ENCODE peak calls at places on chromosomes 13 and 19, in ten cellular contexts. One of them, this sample, is unnamed.

GRCh38 chr19:5828661-5829566 is 10.6 kb downstream of the FUT6 start:
- DNase-seq in psoas muscle: no peak
- DNase-seq in body of pancreas: peak; percentile 64
- DNase-seq in AG04449: no peak
- DNase-seq in ovary: no peak
- DNase-seq in prostate gland: no peak
- DNase-seq in AG09309: no peak
- DNase-seq in PC-3: no peak
- DNase-seq in coronary artery: peak; percentile 71
- DNase-seq in choroid plexus epithelial cell: peak; percentile 36
- DNase-seq in this sample: no peak

GRCh38 chr13:77042566-77043177 is 15.7 kb upstream of the FBXL3 start:
- DNase-seq in choroid plexus epithelial cell: no peak
- DNase-seq in AG04449: no peak
- DNase-seq in PC-3: no peak
- DNase-seq in coronary artery: no peak
- DNase-seq in AG09309: no peak
- DNase-seq in ovary: no peak
- DNase-seq in body of pancreas: no peak
- DNase-seq in psoas muscle: no peak
- DNase-seq in prostate gland: peak; percentile 55
- DNase-seq in this sample: no peak

GRCh38 chr13:103976371-103976770 is 910.2 kb upstream of the SLC10A2 start:
- DNase-seq in choroid plexus epithelial cell: no peak
- DNase-seq in AG09309: no peak
- DNase-seq in AG04449: no peak
- DNase-seq in prostate gland: no peak
- DNase-seq in coronary artery: no peak
- DNase-seq in body of pancreas: no peak
- DNase-seq in ovary: no peak
- DNase-seq in psoas muscle: no peak
- DNase-seq in PC-3: no peak
- DNase-seq in this sample: no peak

GRCh38 chr19:38233740-38234251 is 9.8 kb upstream of the DPF1 start:
- DNase-seq in coronary artery: no peak
- DNase-seq in ovary: no peak
- DNase-seq in AG04449: no peak
- DNase-seq in AG09309: no peak
- DNase-seq in choroid plexus epithelial cell: peak; percentile 74
- DNase-seq in prostate gland: peak; percentile 47
- DNase-seq in psoas muscle: peak; percentile 86
- DNase-seq in body of pancreas: peak; percentile 82
- DNase-seq in PC-3: peak; percentile 84
- DNase-seq in this sample: no peak

GRCh38 chr19:55253842-55254624 is 4.8 kb downstream of the PPP6R1 start:
- DNase-seq in prostate gland: no peak
- DNase-seq in coronary artery: no peak
- DNase-seq in AG09309: no peak
- DNase-seq in choroid plexus epithelial cell: no peak
- DNase-seq in ovary: no peak
- DNase-seq in AG04449: no peak
- DNase-seq in PC-3: no peak
- DNase-seq in body of pancreas: no peak
- DNase-seq in psoas muscle: peak; percentile 50
- DNase-seq in this sample: peak; percentile 83

GRCh38 chr13:109211616-109212015 is 574.8 kb downstream of the IRS2 start:
- DNase-seq in body of pancreas: no peak
- DNase-seq in AG09309: no peak
- DNase-seq in coronary artery: no peak
- DNase-seq in prostate gland: no peak
- DNase-seq in AG04449: no peak
- DNase-seq in ovary: no peak
- DNase-seq in PC-3: peak; percentile 85
- DNase-seq in psoas muscle: no peak
- DNase-seq in choroid plexus epithelial cell: peak; percentile 21
- DNase-seq in this sample: no peak

GRCh38 chr19:47610902-47611301 is 2.0 kb downstream of the BICRA start:
- DNase-seq in body of pancreas: peak; percentile 42
- DNase-seq in PC-3: no peak
- DNase-seq in psoas muscle: no peak
- DNase-seq in AG04449: no peak
- DNase-seq in ovary: no peak
- DNase-seq in prostate gland: peak; percentile 16
- DNase-seq in coronary artery: no peak
- DNase-seq in choroid plexus epithelial cell: peak; percentile 37
- DNase-seq in AG09309: no peak
- DNase-seq in this sample: no peak

GRCh38 chr13:44768233-44768632 is 192.1 kb upstream of the TSC22D1 start:
- DNase-seq in body of pancreas: no peak
- DNase-seq in ovary: no peak
- DNase-seq in choroid plexus epithelial cell: no peak
- DNase-seq in prostate gland: no peak
- DNase-seq in AG04449: no peak
- DNase-seq in psoas muscle: no peak
- DNase-seq in AG09309: no peak
- DNase-seq in coronary artery: no peak
- DNase-seq in PC-3: no peak
- DNase-seq in this sample: peak; percentile 34

GRCh38 chr13:49439609-49440008 is 4.3 kb downstream of the CAB39L start:
- DNase-seq in ovary: no peak
- DNase-seq in coronary artery: no peak
- DNase-seq in PC-3: no peak
- DNase-seq in psoas muscle: no peak
- DNase-seq in AG04449: no peak
- DNase-seq in AG09309: no peak
- DNase-seq in choroid plexus epithelial cell: no peak
- DNase-seq in prostate gland: no peak
- DNase-seq in body of pancreas: no peak
- DNase-seq in this sample: no peak

GRCh38 chr13:49437705-49438104 is 6.2 kb downstream of the CAB39L start:
- DNase-seq in AG04449: no peak
- DNase-seq in body of pancreas: no peak
- DNase-seq in PC-3: no peak
- DNase-seq in choroid plexus epithelial cell: no peak
- DNase-seq in ovary: no peak
- DNase-seq in AG09309: no peak
- DNase-seq in psoas muscle: no peak
- DNase-seq in coronary artery: no peak
- DNase-seq in prostate gland: no peak
- DNase-seq in this sample: no peak

GRCh38 chr13:49441312-49441711 is 2.6 kb downstream of the CAB39L start:
- DNase-seq in choroid plexus epithelial cell: no peak
- DNase-seq in AG09309: no peak
- DNase-seq in ovary: no peak
- DNase-seq in AG04449: no peak
- DNase-seq in body of pancreas: no peak
- DNase-seq in prostate gland: no peak
- DNase-seq in psoas muscle: no peak
- DNase-seq in coronary artery: no peak
- DNase-seq in PC-3: no peak
- DNase-seq in this sample: no peak

GRCh38 chr13:49435992-49436391 is 7.9 kb downstream of the CAB39L start:
- DNase-seq in psoas muscle: no peak
- DNase-seq in choroid plexus epithelial cell: peak; percentile 51
- DNase-seq in coronary artery: no peak
- DNase-seq in prostate gland: no peak
- DNase-seq in AG09309: no peak
- DNase-seq in AG04449: no peak
- DNase-seq in body of pancreas: no peak
- DNase-seq in ovary: no peak
- DNase-seq in PC-3: no peak
- DNase-seq in this sample: no peak

DNA sequence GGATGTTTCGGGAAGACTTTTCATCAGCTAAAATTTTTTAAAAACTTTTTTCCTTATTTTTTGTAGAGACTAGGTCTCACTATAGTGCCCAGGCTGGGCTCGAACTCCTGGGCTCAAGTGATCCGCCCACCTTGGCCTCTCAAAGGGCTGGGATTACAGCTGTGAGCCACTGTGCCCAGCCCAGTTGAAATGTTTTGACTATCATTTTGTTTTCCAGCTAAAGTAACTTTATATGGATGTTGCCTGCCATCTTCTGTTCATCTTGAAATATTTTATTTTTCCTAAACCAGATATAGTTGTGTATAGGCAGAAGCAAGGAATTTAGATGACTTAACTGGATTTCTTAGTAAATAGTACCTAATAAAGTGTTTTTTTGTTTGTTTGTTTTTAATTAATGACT is 7.0 kb downstream of the CAB39L start:
- DNase-seq in AG09309: no peak
- DNase-seq in body of pancreas: peak; percentile 43
- DNase-seq in PC-3: peak; percentile 38
- DNase-seq in coronary artery: no peak
- DNase-seq in choroid plexus epithelial cell: peak; percentile 81
- DNase-seq in AG04449: no peak
- DNase-seq in psoas muscle: peak; percentile 67
- DNase-seq in ovary: peak; percentile 61
- DNase-seq in prostate gland: peak; percentile 11
- DNase-seq in this sample: no peak
- TF ChIP-seq CTCF in AG09309: peak; percentile 21
- TF ChIP-seq CTCF in body of pancreas: peak; percentile 42
- TF ChIP-seq CTCF in PC-3: peak; percentile 41
- TF ChIP-seq CTCF in coronary artery: no peak
- TF ChIP-seq CTCF in choroid plexus epithelial cell: peak; percentile 35
- TF ChIP-seq CTCF in AG04449: no peak
- TF ChIP-seq CTCF in psoas muscle: no peak
- TF ChIP-seq CTCF in ovary: no peak
- TF ChIP-seq CTCF in prostate gland: no peak
- TF ChIP-seq CTCF in this sample: no peak

DNA sequence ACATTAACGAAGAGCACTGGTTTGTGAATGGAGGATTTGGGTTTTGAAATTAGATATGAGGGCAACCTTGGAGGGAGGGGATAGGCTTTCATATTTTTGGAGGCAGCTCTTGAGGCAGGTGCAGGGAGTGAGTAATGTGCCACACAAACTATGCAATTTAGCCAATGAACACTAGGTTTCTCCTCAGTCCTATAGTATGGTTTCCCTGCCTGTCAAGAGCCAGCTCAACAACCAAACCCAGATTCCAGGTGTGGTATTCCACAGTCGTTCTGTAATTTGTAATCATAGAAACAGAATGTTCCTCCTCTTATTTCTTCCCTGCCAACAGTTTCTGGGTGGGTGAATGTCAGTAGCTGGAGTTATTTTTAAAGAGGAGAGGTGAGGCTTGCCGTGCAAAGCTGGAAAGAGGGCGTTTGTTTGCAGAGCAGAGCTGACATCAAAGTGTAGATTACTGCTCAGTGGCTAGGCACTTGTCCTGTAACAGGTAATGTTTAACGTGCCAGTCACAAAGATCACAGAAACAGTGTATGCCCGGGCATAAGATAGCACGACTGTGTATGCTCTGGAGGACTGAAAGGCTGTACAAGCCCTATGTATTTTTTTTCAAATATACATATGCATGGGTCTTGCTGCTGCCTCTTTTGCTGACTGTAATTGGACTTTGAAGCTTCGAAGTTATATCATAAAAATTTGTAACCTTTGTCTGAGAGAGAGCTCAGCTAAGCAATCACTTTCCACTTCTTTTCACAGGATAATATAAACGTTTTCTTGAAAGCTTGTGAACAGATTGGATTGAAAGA is 124.3 kb downstream of the LMO7 start:
- DNase-seq in AG04449: no peak
- DNase-seq in body of pancreas: peak; percentile 79
- DNase-seq in choroid plexus epithelial cell: peak; percentile 45
- DNase-seq in ovary: no peak
- DNase-seq in coronary artery: no peak
- DNase-seq in PC-3: peak; percentile 76
- DNase-seq in psoas muscle: peak; percentile 48
- DNase-seq in AG09309: no peak
- DNase-seq in prostate gland: peak; percentile 65
- DNase-seq in this sample: no peak
- H3K4me3 ChIP-seq in AG04449: no peak overlapping the region
- H3K4me3 ChIP-seq in body of pancreas: peak overlapping the region; percentile 33
- H3K4me3 ChIP-seq in choroid plexus epithelial cell: peak overlapping the region; percentile 1
- H3K4me3 ChIP-seq in ovary: peak overlapping the region; percentile 33
- H3K4me3 ChIP-seq in coronary artery: peak overlapping the region; percentile 58
- H3K4me3 ChIP-seq in PC-3: peak overlapping the region; percentile 67
- H3K4me3 ChIP-seq in psoas muscle: peak overlapping the region; percentile 69
- H3K4me3 ChIP-seq in AG09309: no peak overlapping the region
- H3K4me3 ChIP-seq in prostate gland: peak overlapping the region; percentile 35
- H3K4me3 ChIP-seq in this sample: peak overlapping the region; percentile 6

GRCh38 chr13:59689057-59689456 is 474.7 kb downstream of the DIAPH3 start:
- DNase-seq in PC-3: no peak
- DNase-seq in psoas muscle: no peak
- DNase-seq in AG04449: no peak
- DNase-seq in ovary: no peak
- DNase-seq in choroid plexus epithelial cell: peak; percentile 28
- DNase-seq in prostate gland: no peak
- DNase-seq in coronary artery: no peak
- DNase-seq in AG09309: no peak
- DNase-seq in body of pancreas: no peak
- DNase-seq in this sample: no peak

GRCh38 chr13:59690857-59691500 is 472.7 kb downstream of the DIAPH3 start:
- DNase-seq in choroid plexus epithelial cell: peak; percentile 46
- DNase-seq in prostate gland: no peak
- DNase-seq in psoas muscle: no peak
- DNase-seq in body of pancreas: no peak
- DNase-seq in coronary artery: no peak
- DNase-seq in AG04449: no peak
- DNase-seq in ovary: no peak
- DNase-seq in AG09309: no peak
- DNase-seq in PC-3: no peak
- DNase-seq in this sample: no peak

GRCh38 chr13:59687028-59687427 is 476.7 kb downstream of the DIAPH3 start:
- DNase-seq in ovary: no peak
- DNase-seq in choroid plexus epithelial cell: no peak
- DNase-seq in AG09309: no peak
- DNase-seq in coronary artery: no peak
- DNase-seq in body of pancreas: no peak
- DNase-seq in PC-3: no peak
- DNase-seq in psoas muscle: no peak
- DNase-seq in prostate gland: no peak
- DNase-seq in AG04449: no peak
- DNase-seq in this sample: no peak

GRCh38 chr13:59696229-59696628 is 467.5 kb downstream of the DIAPH3 start:
- DNase-seq in AG04449: no peak
- DNase-seq in choroid plexus epithelial cell: no peak
- DNase-seq in psoas muscle: no peak
- DNase-seq in PC-3: no peak
- DNase-seq in body of pancreas: no peak
- DNase-seq in AG09309: no peak
- DNase-seq in ovary: no peak
- DNase-seq in coronary artery: no peak
- DNase-seq in prostate gland: no peak
- DNase-seq in this sample: no peak

DNA sequence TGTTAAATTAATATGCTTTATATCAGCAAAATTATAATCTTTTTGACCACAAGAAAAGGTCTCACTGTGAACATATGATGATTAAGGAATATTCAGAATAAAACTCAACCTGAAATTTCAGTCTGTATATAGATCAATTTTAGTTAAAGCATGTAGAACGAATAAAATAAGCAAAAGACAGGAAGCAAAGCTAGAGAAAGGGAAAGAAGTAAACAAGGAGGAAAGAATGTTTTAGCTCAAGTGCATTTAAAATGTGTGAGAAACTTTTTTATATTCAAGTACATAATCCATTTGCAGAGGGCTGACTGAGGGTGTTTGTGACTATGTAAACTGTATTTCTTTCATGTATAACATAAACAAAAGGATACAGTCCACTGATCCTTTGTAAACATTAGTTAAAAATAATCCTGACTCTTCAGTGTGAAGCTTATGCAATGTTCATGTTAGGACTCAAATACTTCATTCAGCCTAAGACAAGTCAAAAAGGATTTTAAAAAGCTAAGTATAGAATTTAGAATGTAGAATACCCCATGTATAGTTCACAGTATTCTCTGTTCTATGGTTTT is 472.1 kb downstream of the DIAPH3 start:
- DNase-seq in prostate gland: no peak
- DNase-seq in choroid plexus epithelial cell: peak; percentile 38
- DNase-seq in AG09309: no peak
- DNase-seq in body of pancreas: no peak
- DNase-seq in PC-3: no peak
- DNase-seq in coronary artery: no peak
- DNase-seq in ovary: no peak
- DNase-seq in psoas muscle: no peak
- DNase-seq in AG04449: no peak
- DNase-seq in this sample: no peak
- TF ChIP-seq CTCF in prostate gland: no peak
- TF ChIP-seq CTCF in choroid plexus epithelial cell: no peak
- TF ChIP-seq CTCF in AG09309: no peak
- TF ChIP-seq CTCF in body of pancreas: no peak
- TF ChIP-seq CTCF in PC-3: no peak
- TF ChIP-seq CTCF in coronary artery: no peak
- TF ChIP-seq CTCF in ovary: no peak
- TF ChIP-seq CTCF in psoas muscle: no peak
- TF ChIP-seq CTCF in AG04449: no peak
- TF ChIP-seq CTCF in this sample: no peak

GRCh38 chr19:7916137-7916907 is 1.7 kb downstream of the TGFBR3L start:
- DNase-seq in body of pancreas: no peak
- DNase-seq in AG04449: no peak
- DNase-seq in psoas muscle: peak; percentile 67
- DNase-seq in coronary artery: no peak
- DNase-seq in PC-3: peak; percentile 42
- DNase-seq in AG09309: no peak
- DNase-seq in choroid plexus epithelial cell: no peak
- DNase-seq in ovary: no peak
- DNase-seq in prostate gland: no peak
- DNase-seq in this sample: no peak
- H3K4me3 ChIP-seq in body of pancreas: no peak overlapping the region
- H3K4me3 ChIP-seq in AG04449: peak overlapping the region; percentile 45
- H3K4me3 ChIP-seq in psoas muscle: peak overlapping the region; percentile 82
- H3K4me3 ChIP-seq in coronary artery: peak overlapping the region; percentile 73
- H3K4me3 ChIP-seq in PC-3: peak overlapping the region; percentile 74
- H3K4me3 ChIP-seq in AG09309: peak overlapping the region; percentile 43
- H3K4me3 ChIP-seq in choroid plexus epithelial cell: peak overlapping the region; percentile 17
- H3K4me3 ChIP-seq in ovary: peak overlapping the region; percentile 17
- H3K4me3 ChIP-seq in prostate gland: peak overlapping the region; percentile 26
- H3K4me3 ChIP-seq in this sample: peak overlapping the region; percentile 29